ENCODE peak calls at places on chromosomes 5 and 9, in four cellular contexts. K is K562, X is GM12878, Y is HepG2. I is an unnamed sample.

GRCh38 chr5:124111886-124112285 is 599.9 kb downstream of the CSNK1G3 start:
- DNase-seq in X (no peak), Y (no peak), K (no peak), I (no peak)

GRCh38 chr9:114058688-114059046 is 19.4 kb downstream of the AMBP start:
- DNase-seq in X (no peak), K (no peak), Y (peak), I (no peak)

GRCh38 chr5:131379071-131379538 is 115.3 kb downstream of the CDC42SE2 start:
- DNase-seq in Y (peak), K (no peak), X (no peak), I (no peak)

GRCh38 chr5:38445374-38446028 is 110.9 kb downstream of the LIFR start:
- DNase-seq in K (no peak), X (no peak), Y (no peak), I (no peak)

GRCh38 chr5:76145945-76146344 is 62.8 kb downstream of the SV2C start:
- DNase-seq in K (peak), Y (peak), X (no peak), I (peak)

GRCh38 chr9:4579011-4579410 is 83.1 kb upstream of the PLPP6 start:
- DNase-seq in K (no peak), Y (no peak), X (no peak), I (no peak)

GRCh38 chr5:102309586-102309985 is 13.5 kb upstream of the SLCO4C1 start:
- DNase-seq in X (no peak), K (no peak), Y (no peak), I (no peak)

GRCh38 chr5:157575096-157575872 is at the start of gene ADAM19:
- DNase-seq in X (no peak), Y (no peak), K (peak), I (peak)

GRCh38 chr5:20476016-20476415 is 488.0 kb upstream of the CDH18 start:
- DNase-seq in Y (no peak), X (no peak), K (no peak), I (no peak)

GRCh38 chr5:40464461-40464860 is 215.3 kb upstream of the PTGER4 start:
- DNase-seq in Y (no peak), X (no peak), K (no peak), I (no peak)

GRCh38 chr9:16314476-16314875 is 556.0 kb downstream of the BNC2 start:
- DNase-seq in Y (no peak), K (no peak), X (no peak), I (no peak)

GRCh38 chr5:149261246-149261645 is 10.4 kb upstream of the AFAP1L1 start:
- DNase-seq in Y (no peak), X (no peak), K (no peak), I (no peak)

GRCh38 chr9:113187935-113188595 is 33.0 kb downstream of the FKBP15 start:
- DNase-seq in X (no peak), Y (peak), K (no peak), I (no peak)

GRCh38 chr5:24364711-24365110 is 280.1 kb downstream of the CDH10 start:
- DNase-seq in Y (no peak), K (no peak), X (no peak), I (no peak)

GRCh38 chr9:104279535-104280215 is 185.6 kb downstream of the SMC2 start:
- DNase-seq in Y (no peak), X (no peak), K (no peak), I (no peak)

GRCh38 chr5:107469485-107469884 is 201.3 kb downstream of the EFNA5 start:
- DNase-seq in K (no peak), Y (no peak), X (no peak), I (no peak)

GRCh38 chr5:175778951-175779475 is 92.4 kb upstream of the CPLX2 start:
- DNase-seq in K (no peak), X (no peak), Y (peak), I (no peak)

GRCh38 chr5:82526540-82526939 is 248.4 kb upstream of the RPS23 start:
- DNase-seq in K (no peak), X (no peak), Y (no peak), I (no peak)

GRCh38 chr9:84781431-84781830 is 111.9 kb downstream of the NTRK2 start:
- DNase-seq in X (no peak), K (no peak), Y (peak), I (no peak)

GRCh38 chr9:124256517-124257069 is 1.2 kb upstream of the NEK6 start:
- DNase-seq in K (no peak), Y (peak), X (no peak), I (no peak)

GRCh38 chr9:86637515-86637914 is 283.3 kb upstream of the TUT7 start:
- DNase-seq in X (no peak), K (peak), Y (no peak), I (peak)

GRCh38 chr9:135592625-135593024 is 31.1 kb downstream of the PAEP start:
- DNase-seq in Y (no peak), X (no peak), K (no peak), I (no peak)
- TF ChIP-seq FOXM1 in Y (no peak), X (no peak), K (no peak), I (no peak)

GRCh38 chr5:172565931-172566665 is 75.0 kb upstream of the NEURL1B start:
- DNase-seq in K (no peak), Y (no peak), X (no peak), I (no peak)

GRCh38 chr5:172564883-172565282 is 76.2 kb upstream of the NEURL1B start:
- DNase-seq in K (no peak), Y (no peak), X (no peak), I (no peak)

GRCh38 chr5:172562443-172562842 is 78.6 kb upstream of the NEURL1B start:
- DNase-seq in X (no peak), Y (no peak), K (no peak), I (no peak)

GRCh38 chr5:172565455-172565854 is 75.6 kb upstream of the NEURL1B start:
- DNase-seq in Y (no peak), X (no peak), K (no peak), I (no peak)

GRCh38 chr5:172564187-172564586 is 76.9 kb upstream of the NEURL1B start:
- DNase-seq in X (no peak), Y (peak), K (no peak), I (no peak)
- TF ChIP-seq BHLHE40 in X (no peak), Y (peak), K (no peak), I (no peak)

GRCh38 chr9:126842220-126842842 is 18.1 kb upstream of the ZBTB34 start:
- DNase-seq in X (no peak), K (peak), Y (no peak), I (no peak)

GRCh38 chr9:126842977-126843799 is 17.3 kb upstream of the ZBTB34 start:
- DNase-seq in K (no peak), Y (no peak), X (no peak), I (no peak)

GRCh38 chr9:126847051-126847450 is 13.4 kb upstream of the ZBTB34 start:
- DNase-seq in K (no peak), X (no peak), Y (no peak), I (no peak)

GRCh38 chr9:126839301-126839700 is 21.1 kb upstream of the ZBTB34 start:
- DNase-seq in K (no peak), Y (no peak), X (no peak), I (no peak)

GRCh38 chr9:126844085-126844484 is 16.4 kb upstream of the ZBTB34 start:
- DNase-seq in X (no peak), K (no peak), Y (no peak), I (no peak)
- TF ChIP-seq FOXM1 in X (no peak), K (no peak), Y (no peak), I (no peak)

DNA sequence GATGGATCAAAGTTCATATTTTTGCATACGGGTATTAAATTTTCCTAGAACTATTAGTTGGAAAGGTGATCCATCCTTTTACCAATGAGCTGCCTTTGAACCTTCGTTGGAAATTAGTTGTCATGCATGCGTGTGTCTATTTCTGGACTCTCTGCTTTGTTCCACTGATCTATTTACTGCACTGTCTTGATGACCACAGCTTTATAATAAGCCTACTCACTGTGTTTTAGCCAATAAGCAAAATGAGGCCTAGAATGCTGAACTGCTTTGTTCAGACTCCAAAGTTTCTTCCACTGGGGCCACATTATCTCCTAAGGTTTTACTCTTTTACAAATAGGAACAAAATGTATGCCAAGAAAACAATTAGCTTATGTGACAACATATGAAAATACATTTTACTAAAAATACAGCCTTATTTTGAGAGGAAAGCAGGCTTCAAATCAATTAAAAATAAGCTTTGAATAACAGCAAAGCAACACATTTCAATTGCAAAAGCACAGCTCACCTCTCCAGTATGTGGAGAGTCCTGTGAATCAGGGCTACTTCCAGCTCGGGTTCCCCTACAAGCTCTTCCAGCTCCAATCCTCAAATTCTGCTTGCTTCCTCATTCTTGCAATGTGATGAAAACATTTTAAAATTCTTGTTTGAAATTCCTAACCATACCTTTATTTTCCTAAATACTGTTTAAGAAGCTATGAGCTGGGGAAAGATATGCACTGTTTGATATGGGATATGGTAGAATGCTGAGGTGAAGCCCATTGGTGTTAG is 72.0 kb downstream of the RETREG1 start:
- DNase-seq in K (no peak), X (no peak), Y (no peak), I (no peak)
- TF ChIP-seq BHLHE40 in K (no peak), X (no peak), Y (no peak), I (no peak)

GRCh38 chr9:119811030-119811429 is 441.8 kb upstream of the BRINP1 start:
- DNase-seq in X (no peak), K (no peak), Y (no peak), I (no peak)
- TF ChIP-seq FOXM1 in X (no peak), K (no peak), Y (no peak), I (no peak)

GRCh38 chr9:5890641-5891040 is at the start of gene MLANA:
- DNase-seq in K (no peak), X (no peak), Y (no peak), I (no peak)

GRCh38 chr9:5884191-5884590 is 6.5 kb upstream of the MLANA start:
- DNase-seq in K (no peak), X (no peak), Y (no peak), I (no peak)

DNA sequence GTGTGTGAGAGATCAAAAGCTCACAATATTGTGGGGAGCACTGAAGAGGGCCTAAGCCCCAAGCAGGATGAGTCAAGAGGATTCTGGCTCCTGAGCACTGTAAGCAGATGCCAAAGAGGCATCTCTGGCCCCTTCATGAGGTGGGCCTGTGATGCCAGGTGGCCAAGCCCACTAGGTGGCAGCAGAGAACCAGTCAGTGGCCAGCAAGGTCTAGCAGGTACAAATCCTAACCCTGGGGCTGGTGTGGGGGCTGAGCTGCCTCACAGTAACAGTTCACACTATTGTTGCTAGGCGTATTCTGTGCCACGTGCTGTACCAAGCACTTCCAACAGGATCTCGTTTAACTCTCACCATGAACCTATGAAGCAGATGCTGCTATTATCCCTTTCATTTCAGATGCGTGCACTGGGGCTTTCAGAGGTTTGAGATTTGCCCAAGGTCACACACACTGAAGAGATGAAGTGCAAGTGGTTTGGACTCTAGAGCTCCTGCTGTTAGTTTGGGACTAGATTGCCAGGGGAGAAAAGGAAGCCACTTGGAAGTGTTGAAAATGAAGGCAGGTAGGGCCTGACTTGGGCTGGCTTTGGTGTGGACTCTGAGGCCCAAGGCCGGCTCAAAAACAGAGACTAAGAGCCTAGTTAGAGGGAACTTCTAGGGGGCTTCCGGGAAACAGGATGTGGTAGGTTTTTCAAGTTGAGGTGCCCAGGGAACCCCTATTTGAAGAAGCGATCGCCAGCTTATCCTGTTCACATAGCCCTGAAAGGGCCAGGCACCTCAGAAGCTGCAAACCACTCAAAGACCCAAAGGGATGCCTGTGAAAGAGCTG is 4.4 kb upstream of the MLANA start:
- DNase-seq in Y (peak), K (peak), X (peak), I (peak)
- TF ChIP-seq BHLHE40 in Y (peak), K (no peak), X (peak), I (no peak)

GRCh38 chr9:137436761-137437600 is 4.2 kb downstream of the ENTPD8 start:
- DNase-seq in Y (no peak), X (no peak), K (no peak), I (no peak)
- TF ChIP-seq FOXM1 in Y (no peak), X (no peak), K (no peak), I (no peak)

GRCh38 chr9:93126151-93126781 is 7.8 kb downstream of the NINJ1 start:
- DNase-seq in X (no peak), Y (no peak), K (no peak), I (no peak)
- TF ChIP-seq BHLHE40 in X (no peak), Y (no peak), K (no peak), I (no peak)

GRCh38 chr5:169288066-169288753 is 12.7 kb downstream of the SLIT3 start:
- DNase-seq in X (no peak), K (no peak), Y (no peak), I (no peak)
- TF ChIP-seq FOXM1 in X (no peak), K (no peak), Y (no peak), I (no peak)

DNA sequence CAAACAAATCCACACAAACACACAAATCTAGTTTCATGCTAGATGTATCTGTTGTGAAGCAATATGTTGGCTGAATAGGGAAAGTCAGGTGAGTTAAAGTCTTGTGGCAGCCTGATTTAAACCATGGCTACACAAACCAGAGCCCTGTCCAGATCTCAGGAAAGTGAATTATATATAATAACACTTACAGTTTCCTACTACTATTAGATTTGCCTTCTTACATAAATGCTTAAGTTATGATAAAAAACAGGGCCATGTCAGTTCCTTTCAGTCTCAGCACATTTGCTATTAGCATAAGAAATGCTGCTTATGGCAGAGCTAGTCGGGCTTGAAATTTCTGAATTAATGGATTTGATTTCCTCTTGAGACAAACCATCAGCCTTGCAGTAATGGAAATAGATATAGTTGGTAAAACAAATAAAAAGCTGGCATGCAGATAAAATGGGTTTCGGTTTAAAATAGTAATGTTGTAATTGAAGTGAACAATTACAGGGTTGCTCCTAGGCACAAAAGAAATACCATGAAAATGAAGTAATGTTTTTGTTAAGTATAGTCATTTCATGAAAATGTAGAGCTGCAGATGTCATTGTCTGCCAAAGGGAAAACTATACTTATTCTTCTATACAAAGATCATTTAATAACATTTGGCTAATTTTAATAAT is 664.2 kb upstream of the ZNF608 start:
- DNase-seq in Y (no peak), K (no peak), X (no peak), I (no peak)
- TF ChIP-seq BHLHE40 in Y (no peak), K (no peak), X (no peak), I (no peak)